ENCODE peak calls at places on chromosomes 1 and 21, in four cellular contexts. Y is occipital lobe, W is HuH-7.5, S is T-helper 1 cell. C is an unnamed sample.

GRCh38 chr1:1344672-1345361 is 4.4 kb downstream of the DVL1 start:
- DNase-seq in Y (no peak), W (peak; percentile 96), S (no peak), C (no peak)

GRCh38 chr1:234683856-234684632 is 74.1 kb upstream of the IRF2BP2 start:
- DNase-seq in Y (no peak), W (peak; percentile 66), S (no peak), C (no peak)

GRCh38 chr1:246497331-246497915 is 9.7 kb downstream of the SMYD3 start:
- DNase-seq in Y (no peak), W (no peak), S (no peak), C (no peak)

GRCh38 chr1:41758904-41759548 is 159.7 kb downstream of the HIVEP3 start:
- DNase-seq in Y (no peak), W (no peak), S (no peak), C (no peak)

GRCh38 chr1:41492341-41492848 is 7.9 kb upstream of the EDN2 start:
- DNase-seq in Y (no peak), W (peak; percentile 43), S (no peak), C (no peak)

GRCh38 chr1:161273402-161273801 is 14.9 kb downstream of the PCP4L1 start:
- DNase-seq in Y (no peak), W (no peak), S (no peak), C (no peak)

GRCh38 chr21:37145635-37146111 is 72.6 kb downstream of the TTC3 start:
- DNase-seq in Y (no peak), W (no peak), S (no peak), C (no peak)

GRCh38 chr1:208980590-208980989 is 602.9 kb upstream of the CAMK1G start:
- DNase-seq in Y (no peak), W (no peak), S (no peak), C (no peak)

GRCh38 chr1:183548136-183548535 is 42.1 kb downstream of the NCF2 start:
- DNase-seq in Y (no peak), W (no peak), S (no peak), C (no peak)

GRCh38 chr1:52032785-52033131 is 852 bp downstream of the KTI12 start:
- DNase-seq in Y (peak; percentile 13), W (peak; percentile 44), S (no peak), C (no peak)

GRCh38 chr1:67308136-67308535 is 463 bp downstream of the IL12RB2 start:
- DNase-seq in Y (no peak), W (no peak), S (no peak), C (no peak)

GRCh38 chr1:229943148-229943714 is 123.8 kb upstream of the GALNT2 start:
- DNase-seq in Y (no peak), W (no peak), S (no peak), C (no peak)

GRCh38 chr1:211752317-211752716 is 76.9 kb upstream of the NEK2 start:
- DNase-seq in Y (no peak), W (no peak), S (no peak), C (no peak)

GRCh38 chr1:239944666-239945065 is 147.0 kb upstream of the FMN2 start:
- DNase-seq in Y (no peak), W (no peak), S (no peak), C (no peak)

GRCh38 chr1:36408479-36408878 is 10.8 kb upstream of the LSM10 start:
- DNase-seq in Y (no peak), W (no peak), S (no peak), C (no peak)